ENCODE peak calls at places on chromosomes 4 and X, in four cellular contexts. N, S, F and P are unnamed samples.

GRCh38 chrX:63466690-63467089 is 115.6 kb upstream of the SPIN4 start:
- DNase-seq in N (no peak), S (no peak), F (no peak), P (no peak)

GRCh38 chr4:128287159-128287870 is at the start of gene PGRMC2:
- DNase-seq in N (peak), S (peak), F (no peak), P (no peak)

GRCh38 chr4:99710681-99711345 is 53.2 kb upstream of the C4orf54 start:
- DNase-seq in N (no peak), S (no peak), F (no peak), P (no peak)

GRCh38 chrX:136725446-136726104 is 55.2 kb downstream of the ARHGEF6 start:
- DNase-seq in N (no peak), S (peak), F (peak), P (no peak)

GRCh38 chr4:28287837-28288236 is 1427.2 kb downstream of the STIM2 start:
- DNase-seq in N (no peak), S (peak), F (peak), P (no peak)

GRCh38 chr4:122917731-122918130 is 4.7 kb downstream of the NUDT6 start:
- DNase-seq in N (no peak), S (peak), F (no peak), P (no peak)

GRCh38 chrX:109600114-109600710 is 24.8 kb downstream of the KCNE5 start:
- DNase-seq in N (no peak), S (peak), F (no peak), P (peak)

GRCh38 chrX:112826020-112826419 is 14.6 kb downstream of the AMOT start:
- DNase-seq in N (no peak), S (peak), F (no peak), P (no peak)

GRCh38 chr4:67929447-67929846 is 33.8 kb downstream of the TMPRSS11A start:
- DNase-seq in N (no peak), S (peak), F (no peak), P (no peak)

GRCh38 chrX:106726485-106727437 is at the start of gene RNF128:
- DNase-seq in N (peak), S (peak), F (peak), P (no peak)

GRCh38 chr4:13988347-13989265 is 361.1 kb upstream of the BOD1L1 start:
- DNase-seq in N (no peak), S (peak), F (peak), P (peak)

GRCh38 chrX:118807151-118808017 is 16.2 kb upstream of the ZCCHC12 start:
- DNase-seq in N (peak), S (peak), F (peak), P (no peak)

GRCh38 chrX:38664285-38664684 is 102.9 kb downstream of the TSPAN7 start:
- DNase-seq in N (peak), S (peak), F (no peak), P (no peak)

GRCh38 chr4:101753702-101754101 is 36.8 kb upstream of the BANK1 start:
- DNase-seq in N (no peak), S (peak), F (no peak), P (no peak)

GRCh38 chr4:78059524-78059889 is 2.4 kb downstream of the FRAS1 start:
- DNase-seq in N (peak), S (peak), F (peak), P (no peak)

GRCh38 chrX:133482345-133483041 is 67.2 kb upstream of the GPC4 start:
- DNase-seq in N (no peak), S (peak), F (no peak), P (no peak)

GRCh38 chr4:7786517-7786916 is 153.1 kb downstream of the AFAP1 start:
- DNase-seq in N (no peak), S (no peak), F (no peak), P (no peak)

GRCh38 chr4:111943796-111944203 is 201.5 kb upstream of the FAM241A start:
- DNase-seq in N (peak), S (peak), F (no peak), P (no peak)

GRCh38 chrX:370244-370962 is 16.3 kb downstream of the PPP2R3B start:
- DNase-seq in N (no peak), S (no peak), F (peak), P (peak)

GRCh38 chr4:41144812-41145211 is 69.5 kb downstream of the APBB2 start:
- DNase-seq in N (no peak), S (peak), F (no peak), P (no peak)